ENCODE peak calls at places on chromosome 21, in eight cellular contexts. G is GM04504; B is AG08396; J is HCEC 1CT; X is H9; D is activated CD4-positive, alpha-beta T cell treated with anti-CD3 and anti-CD28 coated beads, Interleukin-2, amount 10 ng/mL, durations not matched to agents 7 days and 5 days; Y is RWPE1; K is NCI-H748 treated with DMSO at 0.1 percent for 48 hours. L is an unnamed sample.

GRCh38 chr21:44439211-44439600 is 16.1 kb upstream of the LRRC3 start:
- DNase-seq in G (no peak), B (no peak), J (no peak), X (no peak), D (no peak), Y (no peak), K (no peak), L (no peak)

GRCh38 chr21:18620421-18620820 is 216.8 kb upstream of the TMPRSS15 start:
- DNase-seq in G (no peak), B (no peak), J (no peak), X (no peak), D (no peak), Y (no peak), K (no peak), L (no peak)

GRCh38 chr21:26804895-26805609 is 40.2 kb downstream of the ADAMTS1 start:
- DNase-seq in G (no peak), B (no peak), J (peak), X (no peak), D (no peak), Y (no peak), K (no peak), L (no peak)

GRCh38 chr21:29342394-29342957 is 43.8 kb downstream of the BACH1 start:
- DNase-seq in G (peak), B (peak), J (peak), X (no peak), D (no peak), Y (peak), K (no peak), L (no peak)

GRCh38 chr21:43269981-43270670 is 101.3 kb downstream of the CRYAA start:
- DNase-seq in G (no peak), B (no peak), J (no peak), X (no peak), D (no peak), Y (no peak), K (no peak), L (no peak)

GRCh38 chr21:20814090-20814489 is 184.1 kb upstream of the NCAM2 start:
- DNase-seq in G (no peak), B (no peak), J (no peak), X (no peak), D (no peak), Y (no peak), K (no peak), L (no peak)

GRCh38 chr21:26715878-26716506 is 129.2 kb downstream of the ADAMTS1 start:
- DNase-seq in G (peak), B (peak), J (peak), X (peak), D (peak), Y (peak), K (peak), L (peak)

GRCh38 chr21:36028127-36029069 is 31.9 kb downstream of the SETD4 start:
- DNase-seq in G (peak), B (peak), J (peak), X (peak), D (peak), Y (peak), K (peak), L (peak)

GRCh38 chr21:32371913-32372314 is 20.9 kb downstream of the URB1 start:
- DNase-seq in G (peak), B (peak), J (peak), X (no peak), D (no peak), Y (peak), K (no peak), L (no peak)

GRCh38 chr21:41673071-41673470 is 93.8 kb downstream of the RIPK4 start:
- DNase-seq in G (no peak), B (no peak), J (no peak), X (no peak), D (no peak), Y (no peak), K (no peak), L (no peak)

GRCh38 chr21:45838636-45839035 is 142.9 kb upstream of the COL6A1 start:
- DNase-seq in G (no peak), B (no peak), J (no peak), X (no peak), D (no peak), Y (no peak), K (no peak), L (no peak)

GRCh38 chr21:14121719-14122118 is 89.0 kb downstream of the LIPI start:
- DNase-seq in G (no peak), B (no peak), J (no peak), X (no peak), D (no peak), Y (no peak), K (no peak), L (no peak)

GRCh38 chr21:25701529-25701928 is 33.2 kb downstream of the ATP5PF start:
- DNase-seq in G (no peak), B (no peak), J (no peak), X (no peak), D (no peak), Y (no peak), K (no peak), L (no peak)

GRCh38 chr21:23217597-23217996 is 2219.4 kb downstream of the NCAM2 start:
- DNase-seq in G (no peak), B (no peak), J (no peak), X (no peak), D (no peak), Y (no peak), K (no peak), L (no peak)

L was measured in Caki2.